ENCODE peak calls at places on chromosomes 6 and 20, in five cellular contexts. One of them, this sample, is unnamed.

GRCh38 chr6:20217476-20217855 is 5.2 kb upstream of the MBOAT1 start:
- DNase-seq in non-pigmented ciliary epithelial cell: no peak
- DNase-seq in activated CD4-positive, CD25-positive, alpha-beta regulatory T cell: no peak
- DNase-seq in lung: no peak
- DNase-seq in fibroblast of lung: no peak
- DNase-seq in this sample: no peak

GRCh38 chr6:118324081-118324480 is 224.0 kb upstream of the PLN start:
- DNase-seq in non-pigmented ciliary epithelial cell: no peak
- DNase-seq in activated CD4-positive, CD25-positive, alpha-beta regulatory T cell: no peak
- DNase-seq in lung: peak
- DNase-seq in fibroblast of lung: no peak
- DNase-seq in this sample: no peak

GRCh38 chr6:37653933-37654565 is 43.6 kb downstream of the MDGA1 start:
- DNase-seq in non-pigmented ciliary epithelial cell: no peak
- DNase-seq in activated CD4-positive, CD25-positive, alpha-beta regulatory T cell: no peak
- DNase-seq in lung: no peak
- DNase-seq in fibroblast of lung: peak
- DNase-seq in this sample: no peak

GRCh38 chr6:108944707-108945685 is 96.8 kb downstream of the ARMC2 start:
- DNase-seq in non-pigmented ciliary epithelial cell: peak
- DNase-seq in activated CD4-positive, CD25-positive, alpha-beta regulatory T cell: no peak
- DNase-seq in lung: no peak
- DNase-seq in fibroblast of lung: peak
- DNase-seq in this sample: peak

GRCh38 chr6:20717743-20718142 is 183.5 kb downstream of the CDKAL1 start:
- DNase-seq in non-pigmented ciliary epithelial cell: no peak
- DNase-seq in activated CD4-positive, CD25-positive, alpha-beta regulatory T cell: no peak
- DNase-seq in lung: no peak
- DNase-seq in fibroblast of lung: no peak
- DNase-seq in this sample: no peak

GRCh38 chr6:15616266-15616665 is 46.6 kb downstream of the DTNBP1 start:
- DNase-seq in non-pigmented ciliary epithelial cell: no peak
- DNase-seq in activated CD4-positive, CD25-positive, alpha-beta regulatory T cell: no peak
- DNase-seq in lung: no peak
- DNase-seq in fibroblast of lung: no peak
- DNase-seq in this sample: no peak

GRCh38 chr20:57310821-57311514 is 18.6 kb upstream of the SPO11 start:
- DNase-seq in non-pigmented ciliary epithelial cell: no peak
- DNase-seq in activated CD4-positive, CD25-positive, alpha-beta regulatory T cell: no peak
- DNase-seq in lung: no peak
- DNase-seq in fibroblast of lung: no peak
- DNase-seq in this sample: no peak

GRCh38 chr20:37042986-37043972 is 52.5 kb downstream of the RBL1 start:
- DNase-seq in non-pigmented ciliary epithelial cell: no peak
- DNase-seq in activated CD4-positive, CD25-positive, alpha-beta regulatory T cell: no peak
- DNase-seq in lung: no peak
- DNase-seq in fibroblast of lung: no peak
- DNase-seq in this sample: no peak

GRCh38 chr6:167930300-167930699 is 67.2 kb upstream of the KIF25 start:
- DNase-seq in non-pigmented ciliary epithelial cell: no peak
- DNase-seq in activated CD4-positive, CD25-positive, alpha-beta regulatory T cell: no peak
- DNase-seq in lung: no peak
- DNase-seq in fibroblast of lung: peak
- DNase-seq in this sample: peak

GRCh38 chr6:14545496-14545895 is 427.9 kb downstream of the CD83 start:
- DNase-seq in non-pigmented ciliary epithelial cell: no peak
- DNase-seq in activated CD4-positive, CD25-positive, alpha-beta regulatory T cell: no peak
- DNase-seq in lung: no peak
- DNase-seq in fibroblast of lung: no peak
- DNase-seq in this sample: no peak

GRCh38 chr6:169251371-169251802 is 2.3 kb downstream of the THBS2 start:
- DNase-seq in non-pigmented ciliary epithelial cell: no peak
- DNase-seq in activated CD4-positive, CD25-positive, alpha-beta regulatory T cell: no peak
- DNase-seq in lung: no peak
- DNase-seq in fibroblast of lung: peak
- DNase-seq in this sample: no peak

GRCh38 chr6:56279346-56280080 is 32.1 kb upstream of the COL21A1 start:
- DNase-seq in non-pigmented ciliary epithelial cell: peak
- DNase-seq in activated CD4-positive, CD25-positive, alpha-beta regulatory T cell: no peak
- DNase-seq in lung: no peak
- DNase-seq in fibroblast of lung: no peak
- DNase-seq in this sample: peak

GRCh38 chr6:131317516-131317915 is 182.2 kb downstream of the AKAP7 start:
- DNase-seq in non-pigmented ciliary epithelial cell: no peak
- DNase-seq in activated CD4-positive, CD25-positive, alpha-beta regulatory T cell: no peak
- DNase-seq in lung: no peak
- DNase-seq in fibroblast of lung: peak
- DNase-seq in this sample: peak